ENCODE peak calls at places on chromosomes 5 and 9, in seven cellular contexts. N, J, A, U, D, Z and F are unnamed samples.

GRCh38 chr9:74284596-74284995 is 212.5 kb upstream of the RORB start:
- DNase-seq in N (no peak), D (no peak), Z (no peak), A (no peak), J (no peak), U (peak), F (no peak)

GRCh38 chr9:38761334-38761733 is 41.4 kb upstream of the FAM240B start:
- DNase-seq in Z (no peak), J (no peak), A (no peak), U (no peak), D (no peak), N (no peak), F (no peak)

GRCh38 chr5:54944364-54944763 is 41.0 kb downstream of the ESM1 start:
- DNase-seq in Z (no peak), U (peak), N (peak), D (no peak), J (peak), A (no peak), F (peak)

GRCh38 chr5:122076023-122076422 is 2.0 kb downstream of the LOX start:
- DNase-seq in A (no peak), N (peak), D (no peak), J (peak), Z (no peak), U (peak), F (no peak)

GRCh38 chr5:76155536-76155935 is 72.4 kb downstream of the SV2C start:
- DNase-seq in D (no peak), A (no peak), U (no peak), N (no peak), Z (no peak), J (no peak), F (no peak)

GRCh38 chr9:127717766-127718165 is 1.9 kb downstream of the TTC16 start:
- DNase-seq in A (no peak), N (no peak), U (no peak), D (no peak), J (no peak), Z (no peak), F (no peak)

GRCh38 chr9:123763910-123764588 is 165.9 kb downstream of the DENND1A start:
- DNase-seq in N (peak), A (no peak), D (no peak), U (peak), J (no peak), Z (no peak), F (no peak)

GRCh38 chr9:5500441-5501235 is 9.7 kb upstream of the PDCD1LG2 start:
- DNase-seq in N (peak), A (no peak), Z (no peak), J (no peak), D (no peak), U (no peak), F (peak)

GRCh38 chr5:57754616-57755015 is 272.0 kb upstream of the ACTBL2 start:
- DNase-seq in Z (no peak), A (no peak), D (no peak), U (no peak), N (peak), J (no peak), F (no peak)

GRCh38 chr5:119250946-119251901 is 104.6 kb upstream of the TNFAIP8 start:
- DNase-seq in Z (no peak), D (no peak), N (peak), J (no peak), A (no peak), U (peak), F (no peak)

GRCh38 chr5:173707392-173707791 is 90.9 kb upstream of the BOD1 start:
- DNase-seq in N (peak), A (no peak), D (no peak), U (peak), J (peak), Z (no peak), F (no peak)

GRCh38 chr9:98357921-98358535 is 102.6 kb upstream of the TBC1D2 start:
- DNase-seq in N (peak), U (no peak), Z (no peak), D (no peak), J (no peak), A (no peak), F (no peak)

GRCh38 chr9:134602547-134603362 is 38.8 kb upstream of the COL5A1 start:
- DNase-seq in Z (no peak), U (no peak), D (no peak), J (peak), N (peak), A (no peak), F (no peak)

GRCh38 chr5:135569755-135570452 is 8.9 kb downstream of the CXCL14 start:
- DNase-seq in Z (no peak), A (no peak), J (peak), D (no peak), U (peak), N (peak), F (peak)

GRCh38 chr9:93658184-93658925 is 82.0 kb downstream of the PHF2 start:
- DNase-seq in A (no peak), U (no peak), J (no peak), D (no peak), N (no peak), Z (no peak), F (no peak)

GRCh38 chr9:3768698-3769458 is 243.1 kb upstream of the RFX3 start:
- DNase-seq in J (no peak), U (no peak), A (no peak), N (peak), D (no peak), Z (no peak), F (peak)

GRCh38 chr5:168472329-168472728 is 13.9 kb upstream of the RARS1 start:
- DNase-seq in A (no peak), D (no peak), N (peak), U (no peak), J (peak), Z (no peak), F (peak)

GRCh38 chr9:111272571-111272970 is 57.5 kb downstream of the OR2K2 start:
- DNase-seq in U (no peak), J (no peak), A (no peak), N (no peak), Z (no peak), D (no peak), F (no peak)

GRCh38 chr9:128587453-128587852 is 35.1 kb downstream of the SPTAN1 start:
- DNase-seq in A (no peak), Z (no peak), J (no peak), N (no peak), U (no peak), D (peak), F (no peak)

GRCh38 chr5:14216372-14216771 is 73.2 kb downstream of the TRIO start:
- DNase-seq in J (no peak), U (no peak), N (no peak), Z (no peak), D (no peak), A (no peak), F (no peak)

GRCh38 chr9:33135086-33135958 is 31.8 kb downstream of the B4GALT1 start:
- DNase-seq in U (no peak), A (no peak), N (no peak), D (peak), J (no peak), Z (no peak), F (no peak)

GRCh38 chr5:128349044-128349629 is 188.9 kb downstream of the FBN2 start:
- DNase-seq in U (peak), D (no peak), J (peak), N (no peak), Z (no peak), A (no peak), F (no peak)

GRCh38 chr5:112006721-112007120 is 249.7 kb upstream of the NREP start:
- DNase-seq in N (peak), A (no peak), Z (no peak), D (no peak), J (peak), U (no peak), F (peak)

GRCh38 chr9:112624711-112625707 is 92.9 kb downstream of the INIP start:
- DNase-seq in N (no peak), D (no peak), U (no peak), Z (no peak), J (no peak), A (no peak), F (no peak)

GRCh38 chr9:111427186-111427585 is 57.0 kb downstream of the ECPAS start:
- DNase-seq in N (peak), Z (no peak), J (no peak), D (no peak), A (no peak), U (peak), F (peak)

GRCh38 chr9:76365028-76365427 is 29.2 kb downstream of the RFK start:
- DNase-seq in A (no peak), U (peak), D (no peak), J (peak), N (peak), Z (no peak), F (peak)

GRCh38 chr9:2874001-2874750 is 30.3 kb upstream of the PUM3 start:
- DNase-seq in D (no peak), Z (no peak), U (no peak), A (no peak), J (no peak), N (peak), F (no peak)

GRCh38 chr5:71576241-71576640 is 10.9 kb upstream of the MCCC2 start:
- DNase-seq in A (no peak), N (no peak), J (no peak), U (no peak), D (no peak), Z (no peak), F (no peak)

GRCh38 chr5:143877196-143877595 is 65.2 kb downstream of the HMHB1 start:
- DNase-seq in N (no peak), A (no peak), J (no peak), U (no peak), Z (no peak), D (no peak), F (no peak)

GRCh38 chr9:6459718-6460117 is 46.7 kb downstream of the UHRF2 start:
- DNase-seq in A (no peak), J (no peak), N (no peak), Z (no peak), U (no peak), D (no peak), F (no peak)

GRCh38 chr9:134371731-134372130 is 45.5 kb downstream of the RXRA start:
- DNase-seq in U (no peak), N (peak), J (peak), Z (no peak), D (no peak), A (no peak), F (no peak)

GRCh38 chr9:127015926-127016512 is 101.4 kb downstream of the RALGPS1 start:
- DNase-seq in N (no peak), A (no peak), J (no peak), D (no peak), U (peak), Z (no peak), F (no peak)

GRCh38 chr5:1737790-1738405 is 61.7 kb downstream of the MRPL36 start:
- DNase-seq in D (peak), N (peak), U (peak), Z (peak), J (peak), A (no peak), F (peak)

GRCh38 chr9:17064558-17064957 is 70.3 kb upstream of the CNTLN start:
- DNase-seq in N (peak), Z (no peak), D (no peak), J (no peak), U (peak), A (no peak), F (no peak)

GRCh38 chr5:171310816-171311697 is 2.0 kb downstream of the TLX3 start:
- DNase-seq in U (peak), J (peak), Z (no peak), N (peak), D (peak), A (no peak), F (no peak)